ENCODE peak calls at places on chromosomes 16 and 17, in nine cellular contexts. C, W, L, Z, Y, D, H, F and A are unnamed samples.

GRCh38 chr16:13633381-13633861 is 286.5 kb upstream of the ERCC4 start:
- DNase-seq in C (no peak), W (no peak), L (no peak), Z (no peak), Y (no peak), D (no peak), H (no peak), F (no peak), A (no peak)

GRCh38 chr17:73308017-73308823 is 3.6 kb downstream of the CDC42EP4 start:
- DNase-seq in C (peak; percentile 90), W (peak; percentile 97), L (no peak), Z (peak; percentile 95), Y (peak; percentile 98), D (no peak), H (peak; percentile 94), F (peak; percentile 85), A (peak; percentile 75)

GRCh38 chr17:31272236-31272635 is 24.8 kb downstream of the OMG start:
- DNase-seq in C (no peak), W (no peak), L (no peak), Z (no peak), Y (no peak), D (no peak), H (no peak), F (no peak), A (no peak)

GRCh38 chr17:929547-929946 is 50.0 kb downstream of the NXN start:
- DNase-seq in C (no peak), W (peak; percentile 28), L (no peak), Z (no peak), Y (peak; percentile 58), D (no peak), H (no peak), F (no peak), A (no peak)

GRCh38 chr17:32482568-32483320 is 4.0 kb upstream of the CDK5R1 start:
- DNase-seq in C (no peak), W (no peak), L (no peak), Z (no peak), Y (peak; percentile 29), D (no peak), H (no peak), F (no peak), A (no peak)

GRCh38 chr16:21226749-21227148 is 6.8 kb upstream of the ANKS4B start:
- DNase-seq in C (no peak), W (no peak), L (no peak), Z (no peak), Y (no peak), D (no peak), H (no peak), F (no peak), A (peak; percentile 3)

GRCh38 chr16:9308300-9309209 is 217.1 kb downstream of the HAPSTR1 start:
- DNase-seq in C (no peak), W (no peak), L (no peak), Z (no peak), Y (no peak), D (no peak), H (no peak), F (no peak), A (no peak)

GRCh38 chr17:82648761-82649474 is 674 bp upstream of the WDR45B start:
- DNase-seq in C (peak; percentile 50), W (no peak), L (no peak), Z (peak; percentile 38), Y (no peak), D (no peak), H (peak; percentile 43), F (no peak), A (no peak)

GRCh38 chr16:84054916-84055315 is 12.3 kb upstream of the SLC38A8 start:
- DNase-seq in C (no peak), W (no peak), L (no peak), Z (no peak), Y (no peak), D (no peak), H (no peak), F (no peak), A (no peak)

GRCh38 chr16:87830673-87831420 is 38.5 kb downstream of the SLC7A5 start:
- DNase-seq in C (no peak), W (no peak), L (no peak), Z (peak; percentile 66), Y (no peak), D (no peak), H (no peak), F (no peak), A (no peak)

GRCh38 chr16:16183562-16183961 is 39.7 kb downstream of the ABCC6 start:
- DNase-seq in C (no peak), W (no peak), L (no peak), Z (no peak), Y (no peak), D (no peak), H (no peak), F (no peak), A (no peak)

GRCh38 chr16:12348733-12349704 is 372.5 kb downstream of the SNX29 start:
- DNase-seq in C (no peak), W (no peak), L (no peak), Z (no peak), Y (no peak), D (no peak), H (no peak), F (no peak), A (no peak)

GRCh38 chr17:32621612-32622312 is 135.0 kb downstream of the CDK5R1 start:
- DNase-seq in C (no peak), W (no peak), L (peak; percentile 14), Z (no peak), Y (peak; percentile 15), D (no peak), H (no peak), F (peak; percentile 71), A (peak; percentile 0)

GRCh38 chr16:85585762-85586161 is 27.4 kb upstream of the GSE1 start:
- DNase-seq in C (no peak), W (no peak), L (no peak), Z (no peak), Y (no peak), D (no peak), H (no peak), F (no peak), A (no peak)

GRCh38 chr17:28282596-28282995 is 36.4 kb upstream of the TMEM97 start:
- DNase-seq in C (no peak), W (peak; percentile 72), L (peak; percentile 89), Z (peak; percentile 64), Y (peak; percentile 88), D (peak; percentile 76), H (no peak), F (peak; percentile 91), A (peak; percentile 93)

GRCh38 chr17:16491131-16491702 is 776 bp downstream of the LRRC75A start:
- DNase-seq in C (no peak), W (no peak), L (no peak), Z (no peak), Y (no peak), D (no peak), H (peak; percentile 28), F (no peak), A (no peak)

GRCh38 chr16:78249056-78249455 is 149.6 kb downstream of the WWOX start:
- DNase-seq in C (no peak), W (no peak), L (no peak), Z (peak; percentile 12), Y (peak; percentile 59), D (no peak), H (peak; percentile 85), F (no peak), A (no peak)

GRCh38 chr17:51607512-51607911 is 347.2 kb downstream of the UTP18 start:
- DNase-seq in C (no peak), W (no peak), L (no peak), Z (no peak), Y (no peak), D (no peak), H (no peak), F (no peak), A (no peak)

GRCh38 chr16:49419016-49419415 is 45.4 kb downstream of the C16orf78 start:
- DNase-seq in C (no peak), W (no peak), L (no peak), Z (no peak), Y (no peak), D (no peak), H (no peak), F (no peak), A (no peak)

GRCh38 chr16:89602273-89602951 is 11.0 kb upstream of the DPEP1 start:
- DNase-seq in C (peak; percentile 51), W (peak; percentile 87), L (no peak), Z (peak; percentile 55), Y (peak; percentile 83), D (peak; percentile 72), H (no peak), F (peak; percentile 86), A (peak; percentile 67)
- H3K4me3 ChIP-seq in C (no peak overlapping the region), W (no peak overlapping the region), L (no peak overlapping the region), Z (no peak overlapping the region), Y (no peak overlapping the region), D (peak overlapping the region; percentile 22), H (no peak overlapping the region), F (no peak overlapping the region), A (peak overlapping the region; percentile 24)

GRCh38 chr16:54303613-54304012 is 17.0 kb upstream of the IRX3 start:
- DNase-seq in C (no peak), W (no peak), L (no peak), Z (no peak), Y (no peak), D (no peak), H (no peak), F (no peak), A (no peak)

GRCh38 chr16:54305066-54305465 is 18.5 kb upstream of the IRX3 start:
- DNase-seq in C (no peak), W (no peak), L (no peak), Z (no peak), Y (no peak), D (no peak), H (no peak), F (no peak), A (no peak)
- TF ChIP-seq CTCF in C (no peak), W (no peak), L (no peak), Z (no peak), Y (no peak), D (no peak), H (no peak), F (no peak), A (no peak)

DNA sequence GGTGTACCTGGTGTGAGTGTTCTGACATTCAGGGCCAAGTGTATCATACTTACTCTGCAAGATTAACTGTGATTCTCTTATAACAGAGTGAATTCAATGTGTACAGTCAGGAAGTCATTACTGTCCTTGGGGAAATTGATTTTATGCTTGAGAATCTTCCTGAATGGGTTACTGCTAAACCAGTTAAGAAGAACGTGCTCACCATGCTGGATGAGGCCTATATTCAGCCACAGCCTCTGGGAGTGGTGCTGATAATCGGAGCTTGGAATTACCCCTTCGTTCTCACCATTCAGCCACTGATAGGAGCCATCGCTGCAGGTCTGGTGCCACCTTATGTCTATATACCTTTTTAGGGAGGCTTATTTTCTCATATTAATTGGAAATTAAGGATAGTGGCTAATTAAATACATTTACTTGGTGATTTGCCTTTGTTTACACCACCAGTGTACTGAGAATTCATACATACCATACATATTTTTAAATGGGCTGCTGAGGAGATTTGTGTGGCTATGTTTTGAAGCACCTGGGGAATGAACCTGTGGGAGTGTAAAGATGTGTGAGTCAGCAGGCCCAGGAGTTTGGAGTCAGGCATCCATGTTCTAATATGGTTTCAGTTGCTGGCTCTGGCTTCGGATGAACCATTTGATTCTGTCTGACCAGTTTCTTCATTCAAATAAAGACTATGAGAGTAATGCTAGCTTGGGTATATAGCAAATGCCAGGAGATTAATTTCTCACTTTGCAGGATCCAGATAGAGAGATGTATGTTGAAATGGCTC is 3.1 kb downstream of the ALDH3A2 start:
- DNase-seq in C (no peak), W (peak; percentile 16), L (no peak), Z (no peak), Y (no peak), D (no peak), H (no peak), F (peak; percentile 32), A (no peak)
- H3K4me3 ChIP-seq in C (no peak overlapping the region), W (no peak overlapping the region), L (no peak overlapping the region), Z (peak overlapping the region; percentile 82), Y (no peak overlapping the region), D (no peak overlapping the region), H (peak overlapping the region; percentile 75), F (peak overlapping the region; percentile 45), A (no peak overlapping the region)

GRCh38 chr17:38867179-38867994 is 2.5 kb upstream of the LASP1 start:
- DNase-seq in C (peak; percentile 73), W (peak; percentile 76), L (no peak), Z (peak; percentile 87), Y (peak; percentile 74), D (no peak), H (peak; percentile 46), F (peak; percentile 54), A (peak; percentile 68)
- TF ChIP-seq CTCF in C (peak; percentile 28), W (no peak), L (peak; percentile 11), Z (peak; percentile 3), Y (peak; percentile 28), D (peak; percentile 42), H (peak; percentile 10), F (peak; percentile 18), A (peak; percentile 43)